ENCODE peak calls at places on chromosomes 2 and 18, in ten cellular contexts. E is neural progenitor cell, Z is tibial nerve, F is mesendoderm, D is A673, A is fibroblast of lung, Q is IMR-90, X is thyroid gland, P is transverse colon, V is ovary. S is an unnamed sample.

GRCh38 chr18:44715841-44716240 is 35.2 kb downstream of the SETBP1 start:
- DNase-seq in X (no peak), V (no peak), P (no peak), E (peak; percentile 18), Z (no peak), F (no peak), D (no peak), A (peak; percentile 41), Q (no peak), S (no peak)

GRCh38 chr18:28087173-28087563 is 89.8 kb downstream of the CDH2 start:
- DNase-seq in X (peak; percentile 40), F (no peak), Q (no peak), E (no peak), D (no peak), V (no peak), A (peak; percentile 57), Z (no peak), P (peak; percentile 38), S (peak; percentile 29)

GRCh38 chr2:231900486-231900942 is 25.7 kb downstream of the NPPC start:
- DNase-seq in X (peak; percentile 45), A (peak; percentile 47), E (peak; percentile 93), Q (peak; percentile 55), P (peak; percentile 84), F (peak; percentile 90), Z (peak; percentile 58), D (peak; percentile 41), V (peak; percentile 60), S (peak; percentile 79)

GRCh38 chr2:3114406-3115185 is 263.0 kb downstream of the EIPR1 start:
- DNase-seq in V (no peak), P (no peak), D (no peak), F (no peak), E (no peak), Z (no peak), A (no peak), Q (no peak), X (no peak), S (no peak)

GRCh38 chr18:57436193-57436964 is 1.2 kb downstream of the ONECUT2 start:
- DNase-seq in F (peak; percentile 12), A (no peak), X (no peak), Z (no peak), D (no peak), P (no peak), Q (no peak), E (peak; percentile 34), V (peak; percentile 31), S (no peak)

GRCh38 chr2:67096886-67097285 is 300.2 kb upstream of the ETAA1 start:
- DNase-seq in P (no peak), E (no peak), D (no peak), X (no peak), A (no peak), Z (no peak), Q (no peak), V (no peak), F (no peak), S (no peak)

GRCh38 chr2:169923977-169924376 is 96.7 kb downstream of the UBR3 start:
- DNase-seq in A (peak; percentile 17), E (no peak), Q (no peak), Z (no peak), V (no peak), D (no peak), X (no peak), P (no peak), F (no peak), S (no peak)

GRCh38 chr2:205778326-205778725 is 96.0 kb downstream of the NRP2 start:
- DNase-seq in V (no peak), F (no peak), P (no peak), D (no peak), E (no peak), X (no peak), A (no peak), Q (no peak), Z (no peak), S (no peak)

GRCh38 chr2:30422437-30422805 is 24.6 kb upstream of the LCLAT1 start:
- DNase-seq in X (peak; percentile 29), A (peak; percentile 49), Q (peak; percentile 42), D (peak; percentile 82), Z (no peak), F (peak; percentile 34), E (no peak), V (no peak), P (peak; percentile 59), S (no peak)

GRCh38 chr2:62352031-62352430 is 154.0 kb downstream of the TMEM17 start:
- DNase-seq in Z (no peak), P (no peak), E (no peak), Q (no peak), V (no peak), A (no peak), D (no peak), X (no peak), F (peak; percentile 63), S (no peak)

GRCh38 chr2:71608441-71608840 is 155.1 kb downstream of the DYSF start:
- DNase-seq in E (no peak), V (peak; percentile 8), Q (no peak), A (no peak), Z (no peak), D (no peak), P (no peak), X (no peak), F (no peak), S (no peak)

GRCh38 chr2:1742680-1743395 is 1.5 kb downstream of the PXDN start:
- DNase-seq in X (peak; percentile 78), Q (peak; percentile 90), E (peak; percentile 83), A (peak; percentile 94), F (peak; percentile 91), Z (peak; percentile 82), P (peak; percentile 70), D (peak; percentile 92), V (peak; percentile 90), S (peak; percentile 77)

GRCh38 chr2:145760781-145761649 is 1241.1 kb upstream of the ZEB2 start:
- DNase-seq in D (no peak), V (no peak), P (no peak), A (peak; percentile 88), Q (peak; percentile 79), E (peak; percentile 5), Z (no peak), F (peak; percentile 83), X (no peak), S (no peak)

GRCh38 chr2:223760838-223761502 is 76.4 kb downstream of the AP1S3 start:
- DNase-seq in E (peak; percentile 26), A (peak; percentile 91), Q (peak; percentile 89), V (no peak), Z (peak; percentile 5), P (peak; percentile 24), F (peak; percentile 55), D (no peak), X (peak; percentile 90), S (no peak)

DNA sequence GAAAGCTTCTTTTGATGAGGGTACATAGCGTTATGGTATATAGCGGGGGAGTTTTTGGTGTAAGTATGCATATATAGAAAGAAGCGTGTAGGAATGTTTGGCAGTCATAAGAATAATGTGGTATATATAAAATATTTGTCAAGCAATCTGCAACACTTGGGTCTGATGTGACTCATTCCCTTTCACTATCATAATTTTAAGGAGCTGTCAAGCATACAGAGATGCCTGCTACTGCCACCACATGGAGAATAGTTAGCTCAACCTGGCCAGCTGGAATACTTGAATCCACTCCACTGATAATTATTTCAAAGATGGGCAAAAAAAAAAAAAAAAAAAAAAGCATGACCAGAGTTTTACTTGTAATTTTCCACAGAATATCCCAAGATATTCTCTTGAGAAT is 559.8 kb upstream of the REG3G start:
- DNase-seq in X (no peak), V (no peak), Q (no peak), Z (no peak), E (no peak), F (peak; percentile 21), P (no peak), D (peak; percentile 61), A (no peak), S (no peak)
- H3K4me3 ChIP-seq in X (no peak overlapping the region), V (no peak overlapping the region), Q (no peak overlapping the region), Z (no peak overlapping the region), E (no peak overlapping the region), F (no peak overlapping the region), P (no peak overlapping the region), D (no peak overlapping the region), A (no peak overlapping the region), S (no peak overlapping the region)

DNA sequence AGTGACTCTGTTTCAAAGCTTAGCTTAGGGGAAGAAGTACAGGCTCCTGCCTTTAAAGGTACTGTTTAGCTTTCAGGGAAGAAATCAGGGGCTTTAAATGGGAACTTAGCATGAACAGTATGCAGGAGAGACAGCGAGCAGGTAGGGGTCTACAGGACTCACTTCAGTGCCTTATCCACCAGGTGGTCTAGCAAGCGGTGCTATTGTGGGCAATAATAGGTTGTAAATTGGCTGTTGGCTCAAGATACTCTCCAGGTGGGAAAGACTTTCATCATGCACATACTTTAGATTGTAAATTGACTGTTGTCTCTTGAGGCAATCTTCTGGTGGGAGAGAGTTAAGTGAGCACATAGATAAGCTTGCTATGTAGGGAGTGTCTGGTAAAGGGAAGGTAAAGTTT is 358.6 kb upstream of the DLGAP1 start:
- DNase-seq in Z (no peak), Q (no peak), E (no peak), V (no peak), F (peak; percentile 92), X (no peak), D (no peak), A (no peak), P (no peak), S (no peak)
- H3K4me1 ChIP-seq in Z (no peaks in the 10 kb centered on the region), Q (no peaks in the 10 kb centered on the region), E (peaks cover 9% of the 10 kb centered on the region), V (no peaks in the 10 kb centered on the region), F (peaks cover 5% of the 10 kb centered on the region), X (no peaks in the 10 kb centered on the region), D (no peaks in the 10 kb centered on the region), A (no peaks in the 10 kb centered on the region), P (no peaks in the 10 kb centered on the region), S (no peaks in the 10 kb centered on the region)

GRCh38 chr2:70044290-70045040 is 42.8 kb upstream of the PCBP1 start:
- DNase-seq in Q (no peak), A (no peak), P (peak; percentile 73), D (no peak), Z (no peak), F (no peak), E (no peak), X (no peak), V (no peak), S (no peak)

GRCh38 chr2:70045932-70046331 is 41.3 kb upstream of the PCBP1 start:
- DNase-seq in X (no peak), V (no peak), Z (no peak), E (no peak), P (no peak), Q (no peak), F (no peak), A (no peak), D (no peak), S (no peak)

GRCh38 chr2:70042246-70042645 is 45.0 kb upstream of the PCBP1 start:
- DNase-seq in A (no peak), F (no peak), P (no peak), E (no peak), Q (no peak), V (no peak), X (no peak), Z (no peak), D (no peak), S (no peak)

GRCh38 chr2:70041666-70042065 is 45.6 kb upstream of the PCBP1 start:
- DNase-seq in E (no peak), A (peak; percentile 42), D (no peak), Q (peak; percentile 28), P (no peak), V (no peak), F (peak; percentile 29), X (no peak), Z (no peak), S (no peak)

GRCh38 chr2:70043252-70043875 is 43.9 kb upstream of the PCBP1 start:
- DNase-seq in E (no peak), P (peak; percentile 14), D (no peak), F (no peak), V (no peak), Q (no peak), A (no peak), X (no peak), Z (no peak), S (no peak)
- H3K4me3 ChIP-seq in E (no peak overlapping the region), P (no peak overlapping the region), D (no peak overlapping the region), F (no peak overlapping the region), V (no peak overlapping the region), Q (no peak overlapping the region), A (no peak overlapping the region), X (no peak overlapping the region), Z (no peak overlapping the region), S (no peak overlapping the region)

GRCh38 chr2:237500681-237501424 is 13.8 kb downstream of the MLPH start:
- DNase-seq in D (peak; percentile 83), Z (no peak), X (no peak), F (peak; percentile 96), Q (peak; percentile 100), V (no peak), E (no peak), A (peak; percentile 100), P (no peak), S (no peak)
- H3K4me1 ChIP-seq in D (peaks cover 8% of the 10 kb centered on the region), Z (peaks cover 38% of the 10 kb centered on the region), X (peaks cover 21% of the 10 kb centered on the region), F (peaks cover 19% of the 10 kb centered on the region), Q (peaks cover 25% of the 10 kb centered on the region), V (peaks cover 17% of the 10 kb centered on the region), E (no peaks in the 10 kb centered on the region), A (peaks cover 21% of the 10 kb centered on the region), P (peaks cover 18% of the 10 kb centered on the region), S (peaks cover 3% of the 10 kb centered on the region)